ENCODE peak calls at places on chromosome 13, in four cellular contexts. G is PC-3, V is endodermal cell, U is endothelial cell of umbilical vein. X is an unnamed sample.

GRCh38 chr13:66425741-66426140 is 804.4 kb downstream of the PCDH9 start:
- DNase-seq in G (no peak), V (no peak), U (no peak), X (peak; percentile 69)

GRCh38 chr13:40469581-40470282 is 196.7 kb downstream of the FOXO1 start:
- DNase-seq in G (no peak), V (no peak), U (no peak), X (peak; percentile 56)

GRCh38 chr13:42099962-42100675 is 51.7 kb downstream of the DGKH start:
- DNase-seq in G (no peak), V (no peak), U (no peak), X (no peak)

GRCh38 chr13:73782781-73783180 is 351.4 kb downstream of the KLF12 start:
- DNase-seq in G (no peak), V (no peak), U (no peak), X (peak; percentile 67)

GRCh38 chr13:40692946-40693345 is 26.5 kb upstream of the FOXO1 start:
- DNase-seq in G (peak; percentile 18), V (no peak), U (peak; percentile 15), X (peak; percentile 77)

GRCh38 chr13:38607136-38607535 is 79.7 kb upstream of the FREM2 start:
- DNase-seq in G (no peak), V (no peak), U (no peak), X (peak; percentile 10)

GRCh38 chr13:44438234-44438579 is 64.6 kb downstream of the SERP2 start:
- DNase-seq in G (no peak), V (no peak), U (no peak), X (no peak)

GRCh38 chr13:112450567-112451240 is 74.5 kb downstream of the SPACA7 start:
- DNase-seq in G (no peak), V (no peak), U (no peak), X (no peak)

GRCh38 chr13:102868366-102868936 is 22.6 kb downstream of the ERCC5 start:
- DNase-seq in G (no peak), V (no peak), U (no peak), X (no peak)

GRCh38 chr13:98994896-98995295 is 17.0 kb upstream of the DOCK9 start:
- DNase-seq in G (no peak), V (no peak), U (no peak), X (no peak)

GRCh38 chr13:66162470-66162869 is 1067.7 kb downstream of the PCDH9 start:
- DNase-seq in G (no peak), V (no peak), U (no peak), X (no peak)

GRCh38 chr13:98934243-98934642 is 43.6 kb downstream of the DOCK9 start:
- DNase-seq in G (no peak), V (no peak), U (no peak), X (no peak)

GRCh38 chr13:38159710-38160109 is 189.9 kb upstream of the UFM1 start:
- DNase-seq in G (no peak), V (no peak), U (no peak), X (no peak)

GRCh38 chr13:96020155-96020575 is 33.0 kb downstream of the UGGT2 start:
- DNase-seq in G (peak; percentile 69), V (peak; percentile 80), U (peak; percentile 77), X (peak; percentile 64)

GRCh38 chr13:46181799-46182490 is at the start of gene LCP1:
- DNase-seq in G (peak; percentile 83), V (peak; percentile 47), U (no peak), X (no peak)

GRCh38 chr13:94080527-94080926 is 399.0 kb downstream of the DCT start:
- DNase-seq in G (no peak), V (peak; percentile 60), U (no peak), X (no peak)

GRCh38 chr13:40254394-40254793 is 412.0 kb downstream of the FOXO1 start:
- DNase-seq in G (no peak), V (no peak), U (no peak), X (no peak)

DNA sequence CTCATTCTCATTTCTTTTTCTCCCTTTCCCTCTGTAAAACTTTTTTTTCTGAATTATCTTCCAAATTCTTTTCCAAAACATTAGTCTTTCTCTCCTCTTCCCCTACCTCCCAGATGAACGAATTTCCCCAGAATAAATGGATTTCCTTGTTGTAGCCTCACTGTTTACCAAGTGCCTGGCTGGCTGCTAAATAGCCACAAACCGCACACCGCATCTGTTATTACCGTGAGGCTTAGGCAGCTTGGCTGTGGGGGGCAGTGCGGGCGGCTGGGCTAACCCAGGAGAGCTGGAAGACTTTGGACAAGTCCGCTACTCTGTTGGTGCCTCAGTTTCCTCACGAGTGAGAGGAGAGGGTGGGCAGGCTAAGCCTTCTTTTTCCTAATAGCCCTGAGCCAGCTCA is 10.7 kb downstream of the IL17D start:
- DNase-seq in G (no peak), V (no peak), U (no peak), X (peak; percentile 39)
- H3K9ac ChIP-seq in G (no peak overlapping the region), V (no peak overlapping the region), U (peak overlapping the region; percentile 6), X (no peak overlapping the region)

GRCh38 chr13:92535222-92536006 is 691.2 kb upstream of the GPC6 start:
- DNase-seq in G (no peak), V (peak; percentile 33), U (no peak), X (no peak)

DNA sequence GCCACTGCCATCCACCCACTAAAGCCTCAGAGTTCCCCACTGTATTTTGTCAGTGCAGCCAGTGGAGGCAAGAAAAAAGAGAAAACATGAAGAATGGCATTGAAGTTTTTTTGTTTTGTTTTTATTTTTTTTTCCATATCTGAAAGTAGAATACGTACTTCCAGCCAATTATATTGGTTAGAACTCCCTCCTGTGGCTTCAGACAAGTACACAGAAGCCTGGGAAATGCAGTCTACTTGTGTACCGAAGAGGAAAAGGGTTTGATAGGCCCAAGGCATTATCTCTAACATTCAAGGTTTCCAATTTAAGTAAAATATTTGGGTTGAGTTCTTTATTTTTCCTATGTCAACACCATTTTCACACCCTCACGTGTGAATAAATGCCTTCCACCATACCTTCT is 696.2 kb upstream of the GPC6 start:
- DNase-seq in G (no peak), V (no peak), U (no peak), X (peak; percentile 41)
- TF ChIP-seq CTCF in G (no peak), V (peak; percentile 29), U (no peak), X (peak; percentile 26)

GRCh38 chr13:51635137-51635878 is 51.0 kb downstream of the WDFY2 start:
- DNase-seq in G (no peak), V (peak; percentile 28), U (no peak), X (no peak)
- H3K9ac ChIP-seq in G (peak overlapping the region; percentile 37), V (no peak overlapping the region), U (no peak overlapping the region), X (no peak overlapping the region)

GRCh38 chr13:88978607-88979006 is 1307.4 kb downstream of the SLITRK5 start:
- DNase-seq in G (no peak), V (no peak), U (no peak), X (no peak)

GRCh38 chr13:88979465-88980180 is 1308.5 kb downstream of the SLITRK5 start:
- DNase-seq in G (peak; percentile 3), V (no peak), U (no peak), X (peak; percentile 55)
- TF ChIP-seq CTCF in G (peak; percentile 31), V (no peak), U (no peak), X (no peak)

GRCh38 chr13:75963318-75963717 is 327.2 kb downstream of the LMO7 start:
- DNase-seq in G (peak; percentile 4), V (no peak), U (no peak), X (peak; percentile 5)
- H3K9ac ChIP-seq in G (no peak overlapping the region), V (no peak overlapping the region), U (no peak overlapping the region), X (no peak overlapping the region)

DNA sequence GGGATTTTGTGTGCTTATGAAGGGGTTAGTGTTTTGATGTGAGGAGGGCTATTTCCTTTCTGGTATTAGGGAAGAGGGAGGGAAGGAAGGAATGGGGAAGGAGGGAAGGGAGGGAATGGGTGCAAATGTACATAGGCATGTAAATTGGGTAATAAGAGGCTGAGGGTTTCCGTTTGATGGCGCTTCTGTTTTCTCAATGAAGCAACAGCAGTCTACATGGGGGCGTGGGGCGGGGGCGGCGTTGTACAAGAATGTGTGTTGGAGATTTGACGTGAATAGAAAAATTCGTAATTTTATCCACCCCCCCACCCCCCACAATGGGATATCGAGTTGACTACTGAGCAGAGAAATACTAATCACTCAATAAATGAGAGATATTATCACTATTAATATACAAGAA is 52.5 kb downstream of the PDS5B start:
- DNase-seq in G (no peak), V (no peak), U (no peak), X (no peak)
- TF ChIP-seq CTCF in G (no peak), V (no peak), U (no peak), X (no peak)

DNA sequence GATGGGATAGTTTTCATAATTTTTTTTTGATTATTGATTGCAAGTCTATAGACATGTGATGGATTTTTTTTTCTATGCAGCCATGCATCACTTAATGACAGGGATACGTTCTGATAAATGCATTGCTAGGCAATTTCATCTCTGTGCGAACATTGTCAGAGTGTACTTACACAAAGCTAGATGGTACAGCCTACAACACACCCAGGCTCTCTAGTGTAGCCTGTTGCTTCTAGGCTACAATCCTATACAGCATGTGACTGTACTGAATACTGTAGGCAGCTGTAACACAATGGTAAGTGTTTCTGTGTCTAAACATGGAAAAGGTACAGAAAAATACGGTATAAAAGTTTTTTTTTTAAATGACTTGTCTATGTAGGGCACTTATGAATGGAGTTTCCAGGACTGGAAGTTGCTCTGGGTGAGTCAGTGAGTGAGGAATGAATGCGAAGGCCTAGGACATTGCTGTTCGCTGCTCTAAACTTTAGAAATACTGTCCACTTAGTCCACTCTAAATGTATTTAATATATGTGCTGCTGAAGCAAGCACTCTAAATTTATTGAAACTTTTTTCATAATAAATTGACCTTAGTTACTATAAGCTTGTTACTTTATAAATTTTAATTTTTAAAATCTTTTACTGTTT is 20.3 kb downstream of the SPATA13 start:
- DNase-seq in G (no peak), V (no peak), U (no peak), X (peak; percentile 75)
- H3K9ac ChIP-seq in G (no peak overlapping the region), V (no peak overlapping the region), U (no peak overlapping the region), X (no peak overlapping the region)

DNA sequence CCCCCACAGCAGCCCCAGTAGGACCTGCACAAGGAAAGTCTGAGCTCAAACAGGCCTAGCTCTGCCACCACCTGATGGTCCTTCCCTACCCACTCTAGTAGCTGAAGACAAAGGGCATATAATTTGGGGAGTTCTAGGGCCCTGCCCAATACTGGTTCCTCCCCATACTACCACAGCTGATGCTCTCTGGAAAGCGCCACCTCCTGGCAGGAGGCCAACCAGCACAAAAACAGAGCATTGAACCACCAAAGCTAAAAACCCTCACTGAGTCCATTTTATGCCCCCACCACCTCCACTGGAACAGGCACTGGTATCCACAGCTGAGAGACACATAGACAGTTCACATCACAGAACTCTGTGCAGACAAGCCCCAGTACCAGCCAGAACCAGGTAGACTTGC is 1276.8 kb downstream of the OLFM4 start:
- DNase-seq in G (no peak), V (peak; percentile 65), U (no peak), X (no peak)
- TF ChIP-seq CTCF in G (no peak), V (peak; percentile 77), U (no peak), X (no peak)

GRCh38 chr13:108218044-108218974 is at the start of gene ABHD13:
- DNase-seq in G (peak; percentile 95), V (peak; percentile 97), U (peak; percentile 90), X (peak; percentile 92)

GRCh38 chr13:108214511-108215383 is 589 bp downstream of the LIG4 start:
- DNase-seq in G (peak; percentile 19), V (peak; percentile 75), U (no peak), X (no peak)

GRCh38 chr13:108212901-108213300 is 2.4 kb downstream of the LIG4 start:
- DNase-seq in G (no peak), V (no peak), U (no peak), X (no peak)

GRCh38 chr13:108213946-108214345 is 1.4 kb downstream of the LIG4 start:
- DNase-seq in G (peak; percentile 49), V (no peak), U (no peak), X (peak; percentile 71)

DNA sequence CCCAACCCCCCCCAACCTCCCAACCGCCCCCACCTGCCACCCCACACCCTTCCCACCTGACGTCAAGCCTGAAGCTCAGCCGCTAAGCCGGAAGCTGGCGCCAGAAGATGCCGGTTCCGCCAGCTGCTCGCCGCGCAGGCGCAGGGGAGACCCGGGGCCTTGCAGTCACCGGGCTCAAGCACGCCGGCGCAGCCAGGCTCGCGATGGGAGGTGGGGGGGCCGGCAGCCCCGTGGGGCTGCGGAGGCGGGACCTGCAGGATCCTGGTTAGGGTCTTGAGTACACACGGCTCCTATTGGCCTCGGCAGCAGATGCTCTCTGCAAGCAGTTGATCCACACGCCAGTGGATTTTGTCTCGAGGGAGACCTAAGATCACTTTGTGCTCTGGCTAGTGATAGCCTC is at the start of gene LIG4:
- DNase-seq in G (peak; percentile 89), V (peak; percentile 97), U (peak; percentile 92), X (peak; percentile 92)
- H3K9ac ChIP-seq in G (peak within 1 kb of the TSS; percentile 66), V (peak within 1 kb of the TSS; percentile 49), U (peak within 1 kb of the TSS; percentile 62), X (peak within 1 kb of the TSS; percentile 58)

X was measured in fibroblast of lung.